ENCODE peak calls at places on chromosomes 3 and 15, in five cellular contexts. S is A549, A is K562, O is GM12878, H is HepG2. K is an unnamed sample.

GRCh38 chr3:99857278-99857677 is 39.6 kb downstream of the CMSS1 start:
- DNase-seq in H (peak; percentile 81), A (no peak), S (no peak), O (no peak), K (no peak)

GRCh38 chr3:174466471-174467054 is 392.6 kb upstream of the NAALADL2 start:
- DNase-seq in H (no peak), S (no peak), O (no peak), A (no peak), K (no peak)

GRCh38 chr15:38226867-38227266 is 25.8 kb upstream of the SPRED1 start:
- DNase-seq in H (peak; percentile 59), S (peak; percentile 76), O (no peak), A (peak; percentile 28), K (no peak)

GRCh38 chr3:136068708-136069107 is 103.2 kb downstream of the PPP2R3A start:
- DNase-seq in H (no peak), O (no peak), S (no peak), A (no peak), K (no peak)

GRCh38 chr15:77901251-77901881 is 176.1 kb downstream of the TBC1D2B start:
- DNase-seq in O (no peak), S (no peak), A (no peak), H (no peak), K (no peak)

GRCh38 chr3:55647675-55648074 is 160.6 kb upstream of the WNT5A start:
- DNase-seq in A (no peak), O (no peak), S (no peak), H (no peak), K (peak; percentile 29)

GRCh38 chr15:42010434-42010833 is 10.4 kb downstream of the PLA2G4E start:
- DNase-seq in O (peak; percentile 50), H (no peak), S (no peak), A (peak; percentile 41), K (no peak)

GRCh38 chr3:159964166-159964973 is 24.3 kb upstream of the IL12A start:
- DNase-seq in S (peak; percentile 73), H (no peak), O (peak; percentile 74), A (no peak), K (no peak)

GRCh38 chr3:122085666-122086065 is 30.5 kb downstream of the CD86 start:
- DNase-seq in S (no peak), H (no peak), O (no peak), A (no peak), K (no peak)

GRCh38 chr3:177195242-177195940 is 1.9 kb downstream of the TBL1XR1 start:
- DNase-seq in H (no peak), O (no peak), A (peak; percentile 80), S (no peak), K (peak; percentile 79)

GRCh38 chr3:186589115-186589514 is 18.6 kb downstream of the DNAJB11 start:
- DNase-seq in A (peak; percentile 46), H (peak; percentile 60), O (no peak), S (peak; percentile 35), K (peak; percentile 62)

GRCh38 chr3:47156418-47156817 is 7.5 kb downstream of the SETD2 start:
- DNase-seq in S (no peak), A (no peak), H (no peak), O (no peak), K (no peak)

GRCh38 chr15:63908986-63909385 is 75.2 kb upstream of the HERC1 start:
- DNase-seq in O (no peak), S (no peak), H (no peak), A (no peak), K (no peak)

GRCh38 chr3:46276497-46277099 is 34.3 kb downstream of the CCR3 start:
- DNase-seq in S (peak; percentile 18), O (no peak), A (peak; percentile 32), H (peak; percentile 20), K (peak; percentile 68)

GRCh38 chr15:76840830-76841460 is 64.2 kb downstream of the SCAPER start:
- DNase-seq in H (peak; percentile 26), A (peak; percentile 16), S (peak; percentile 48), O (no peak), K (peak; percentile 33)

GRCh38 chr3:126557415-126557745 is 1.4 kb downstream of the C3orf22 start:
- DNase-seq in A (no peak), H (no peak), O (no peak), S (no peak), K (no peak)

GRCh38 chr3:73734376-73734775 is 109.6 kb upstream of the PDZRN3 start:
- DNase-seq in O (no peak), S (no peak), H (no peak), A (no peak), K (no peak)

GRCh38 chr3:14174483-14174882 is 3.9 kb downstream of the XPC start:
- DNase-seq in O (no peak), H (no peak), S (no peak), A (no peak), K (no peak)

GRCh38 chr15:59199775-59200465 is 6.7 kb upstream of the LDHAL6B start:
- DNase-seq in A (no peak), S (peak; percentile 88), H (no peak), O (no peak), K (no peak)

GRCh38 chr3:122988507-122988906 is 39.1 kb downstream of the SEMA5B start:
- DNase-seq in O (no peak), S (no peak), A (peak; percentile 6), H (no peak), K (no peak)

GRCh38 chr3:194938845-194939531 is 253.3 kb downstream of the FAM43A start:
- DNase-seq in S (no peak), O (no peak), A (no peak), H (no peak), K (no peak)

GRCh38 chr15:77815015-77815414 is 182.3 kb upstream of the LINGO1 start:
- DNase-seq in S (no peak), O (no peak), A (no peak), H (no peak), K (no peak)

GRCh38 chr15:35112346-35112745 is 27.3 kb upstream of the NANOGP8 start:
- DNase-seq in H (no peak), A (no peak), O (no peak), S (no peak), K (no peak)

GRCh38 chr15:82137261-82137660 is 91.4 kb upstream of the MEX3B start:
- DNase-seq in H (no peak), A (no peak), O (no peak), S (no peak), K (no peak)

GRCh38 chr15:81752149-81752942 is 293.5 kb downstream of the MEX3B start:
- DNase-seq in H (no peak), O (no peak), S (no peak), A (peak; percentile 34), K (no peak)

GRCh38 chr15:77821188-77821958 is 188.7 kb upstream of the LINGO1 start:
- DNase-seq in S (peak; percentile 77), O (no peak), H (peak; percentile 24), A (peak; percentile 75), K (peak; percentile 84)

GRCh38 chr3:178382388-178383061 is 153.7 kb upstream of the KCNMB2 start:
- DNase-seq in H (no peak), O (no peak), S (peak; percentile 13), A (no peak), K (no peak)

DNA sequence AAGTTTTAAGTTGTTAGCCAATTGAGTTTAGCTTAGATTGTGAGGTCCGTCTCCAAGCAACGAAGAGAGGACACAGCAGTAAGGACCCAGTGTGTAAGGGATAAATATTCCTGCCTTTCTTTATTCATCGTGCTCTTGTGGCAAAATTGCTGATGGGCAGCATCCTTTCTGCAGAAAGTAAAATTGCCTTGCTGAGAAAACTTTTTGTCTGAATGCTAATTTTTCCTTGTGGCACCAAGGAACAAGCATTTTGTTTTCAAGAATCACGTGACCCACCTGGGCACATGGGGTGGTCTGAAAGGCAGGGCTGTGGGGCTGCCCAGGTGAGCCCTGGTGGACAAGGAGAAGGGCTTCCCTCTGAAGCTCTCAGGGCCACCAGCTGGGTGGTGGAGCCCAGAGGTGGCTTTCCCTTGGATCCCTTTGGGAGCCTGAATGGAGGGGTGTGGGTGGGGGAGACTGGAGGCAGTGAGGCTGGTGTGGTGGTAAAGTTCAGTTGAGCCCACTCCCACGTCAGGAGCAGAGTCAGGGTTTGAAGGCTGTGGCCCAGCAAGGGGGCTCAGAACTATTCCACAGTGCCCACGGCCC is 24.0 kb upstream of the TMCC1 start:
- DNase-seq in O (no peak), A (no peak), S (no peak), H (no peak), K (no peak)
- TF ChIP-seq JUNB in O (no peak), A (no peak), S (no peak), H (no peak), K (no peak)

GRCh38 chr15:73594109-73594508 is 39.1 kb downstream of the NPTN start:
- DNase-seq in A (no peak), O (no peak), H (no peak), S (no peak), K (no peak)
- TF ChIP-seq JUNB in A (no peak), O (no peak), H (no peak), S (no peak), K (no peak)

GRCh38 chr3:138937690-138938055 is 9.3 kb downstream of the FOXL2 start:
- DNase-seq in S (no peak), A (no peak), O (no peak), H (no peak), K (peak; percentile 67)

GRCh38 chr3:138935864-138936762 is 10.8 kb downstream of the FOXL2 start:
- DNase-seq in A (peak; percentile 89), O (no peak), S (peak; percentile 64), H (peak; percentile 27), K (peak; percentile 87)

GRCh38 chr3:138938056-138938876 is 8.7 kb downstream of the FOXL2 start:
- DNase-seq in A (no peak), S (no peak), H (no peak), O (no peak), K (peak; percentile 73)

GRCh38 chr3:138935505-138935863 is 11.5 kb downstream of the FOXL2 start:
- DNase-seq in H (no peak), S (no peak), A (no peak), O (no peak), K (no peak)

GRCh38 chr3:138936763-138937689 is 9.9 kb downstream of the FOXL2 start:
- DNase-seq in S (no peak), A (no peak), H (no peak), O (no peak), K (no peak)
- TF ChIP-seq JUNB in S (no peak), A (no peak), H (no peak), O (no peak), K (no peak)

DNA sequence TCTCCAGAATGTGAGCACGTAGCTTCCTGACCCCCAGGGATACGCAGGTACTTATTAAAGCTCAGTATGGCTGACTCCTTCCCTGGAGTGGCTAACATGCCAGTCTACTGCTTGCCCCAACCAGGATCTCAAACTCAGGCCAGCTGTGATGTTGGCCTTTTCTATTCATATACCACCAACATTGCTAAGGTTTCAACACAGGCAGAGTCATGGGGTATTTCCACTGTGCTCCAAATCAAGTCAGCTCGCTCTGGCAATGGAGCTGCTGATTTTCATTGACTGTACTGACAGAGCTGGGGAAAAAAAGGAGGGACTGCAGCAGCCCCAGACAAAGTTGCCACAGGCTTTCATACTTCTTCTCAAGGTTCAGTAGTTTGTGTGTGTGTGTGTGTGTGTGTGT is 87.0 kb downstream of the CFAP20DC start:
- DNase-seq in O (no peak), H (no peak), A (no peak), S (no peak), K (no peak)
- TF ChIP-seq JUNB in O (no peak), H (no peak), A (no peak), S (no peak), K (no peak)

GRCh38 chr3:104868291-104868690 is 498.4 kb upstream of the ALCAM start:
- DNase-seq in A (no peak), O (no peak), H (no peak), S (no peak), K (no peak)

GRCh38 chr3:104870276-104870675 is 496.4 kb upstream of the ALCAM start:
- DNase-seq in O (no peak), S (no peak), A (no peak), H (no peak), K (no peak)

GRCh38 chr3:104878395-104878794 is 488.3 kb upstream of the ALCAM start:
- DNase-seq in S (no peak), H (no peak), O (no peak), A (no peak), K (no peak)

GRCh38 chr3:104873331-104873730 is 493.4 kb upstream of the ALCAM start:
- DNase-seq in O (no peak), H (no peak), A (no peak), S (no peak), K (no peak)
- TF ChIP-seq JUNB in O (no peak), H (no peak), A (no peak), S (no peak), K (no peak)

K was measured in GM23338.